ENCODE peak calls at places on chromosomes 5 and 9, in six cellular contexts. U, I, V, D, B and P are unnamed samples.

GRCh38 chr5:176899296-176899891 is at the start of gene HK3:
- DNase-seq in B (no peak), I (no peak), U (no peak), V (no peak), D (no peak), P (no peak)

GRCh38 chr9:100377015-100377414 is 24.3 kb upstream of the TEX10 start:
- DNase-seq in B (no peak), V (no peak), D (peak; percentile 15), U (no peak), I (no peak), P (no peak)

GRCh38 chr5:9835121-9835770 is 205.1 kb upstream of the TAS2R1 start:
- DNase-seq in V (no peak), I (peak; percentile 20), B (no peak), D (no peak), U (no peak), P (no peak)

GRCh38 chr9:125536184-125537152 is 170.5 kb downstream of the MAPKAP1 start:
- DNase-seq in B (peak; percentile 80), I (no peak), V (no peak), U (no peak), D (no peak), P (no peak)

GRCh38 chr5:179878222-179879002 is 19.8 kb upstream of the MRNIP start:
- DNase-seq in U (no peak), B (no peak), D (no peak), V (no peak), I (no peak), P (no peak)

GRCh38 chr5:166561759-166562158 is 1729.7 kb upstream of the WWC1 start:
- DNase-seq in D (no peak), U (no peak), B (no peak), V (no peak), I (no peak), P (no peak)

GRCh38 chr5:137126829-137127228 is 372.3 kb downstream of the SPOCK1 start:
- DNase-seq in B (no peak), U (no peak), I (no peak), V (no peak), D (no peak), P (no peak)

GRCh38 chr9:116174347-116174746 is 20.8 kb downstream of the PAPPA start:
- DNase-seq in B (peak; percentile 71), I (no peak), D (peak; percentile 70), U (no peak), V (no peak), P (no peak)

GRCh38 chr5:176727528-176727900 is 80.2 kb downstream of the TSPAN17 start:
- DNase-seq in I (no peak), B (no peak), D (no peak), U (no peak), V (no peak), P (no peak)

GRCh38 chr5:75952291-75952690 is 130.9 kb upstream of the SV2C start:
- DNase-seq in U (no peak), D (no peak), I (no peak), B (no peak), V (no peak), P (no peak)

GRCh38 chr9:37486616-37487544 is 1.1 kb downstream of the POLR1E start:
- DNase-seq in U (peak; percentile 22), V (no peak), I (no peak), D (peak; percentile 98), B (peak; percentile 62), P (peak; percentile 43)

GRCh38 chr5:178555771-178556211 is 34.4 kb downstream of the COL23A1 start:
- DNase-seq in V (no peak), U (no peak), D (no peak), B (no peak), I (no peak), P (no peak)

GRCh38 chr9:91486699-91487497 is 63.3 kb upstream of the NFIL3 start:
- DNase-seq in B (no peak), V (no peak), I (no peak), U (no peak), D (peak; percentile 68), P (no peak)

GRCh38 chr9:91481971-91482370 is 58.3 kb upstream of the NFIL3 start:
- DNase-seq in B (no peak), V (no peak), U (no peak), D (no peak), I (no peak), P (no peak)

GRCh38 chr9:91483189-91483691 is 59.6 kb upstream of the NFIL3 start:
- DNase-seq in V (no peak), I (no peak), B (no peak), D (peak; percentile 47), U (no peak), P (no peak)

GRCh38 chr9:91485006-91485405 is 61.4 kb upstream of the NFIL3 start:
- DNase-seq in V (no peak), U (no peak), I (no peak), D (no peak), B (no peak), P (no peak)

DNA sequence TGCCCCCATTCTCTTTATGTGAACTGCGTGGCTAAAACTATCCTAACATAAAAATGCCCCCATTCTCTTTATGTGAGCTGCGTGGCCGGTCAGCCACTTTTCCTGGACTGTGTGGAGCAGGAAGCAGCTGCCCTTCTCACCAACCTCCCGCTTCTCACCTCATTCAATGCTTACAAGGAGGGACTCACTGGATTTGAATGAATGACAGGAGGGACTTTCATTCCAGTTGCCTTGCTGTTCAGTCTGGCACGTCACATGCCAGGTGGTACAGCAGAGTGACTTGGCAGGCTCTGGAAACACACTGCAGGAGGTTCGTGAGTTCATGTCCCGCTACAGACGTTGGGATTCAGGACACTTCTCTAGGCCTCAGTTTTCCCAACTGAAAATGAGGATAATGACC is 60.2 kb upstream of the NFIL3 start:
- DNase-seq in B (no peak), U (no peak), V (no peak), D (no peak), I (no peak), P (no peak)
- H3K27ac ChIP-seq in B (no peak overlapping the region), U (no peak overlapping the region), V (no peak overlapping the region), D (no peak overlapping the region), I (no peak overlapping the region), P (peak overlapping the region; percentile 91)

GRCh38 chr5:149265559-149265958 is 6.1 kb upstream of the AFAP1L1 start:
- DNase-seq in V (no peak), B (peak; percentile 75), I (peak; percentile 22), U (peak; percentile 21), D (peak; percentile 72), P (no peak)
- TF ChIP-seq CTCF in V (no peak), B (peak; percentile 89), I (peak; percentile 66), U (peak; percentile 37), D (peak; percentile 69), P (peak; percentile 71)

GRCh38 chr5:14414007-14414406 is 167.6 kb upstream of the OTULINL start:
- DNase-seq in B (no peak), U (no peak), V (no peak), I (no peak), D (no peak), P (no peak)
- H3K4me1 ChIP-seq in B (no peaks in the 10 kb centered on the region), U (no peaks in the 10 kb centered on the region), V (no peaks in the 10 kb centered on the region), I (no peaks in the 10 kb centered on the region), D (peaks cover 38% of the 10 kb centered on the region), P (peaks cover 40% of the 10 kb centered on the region)

DNA sequence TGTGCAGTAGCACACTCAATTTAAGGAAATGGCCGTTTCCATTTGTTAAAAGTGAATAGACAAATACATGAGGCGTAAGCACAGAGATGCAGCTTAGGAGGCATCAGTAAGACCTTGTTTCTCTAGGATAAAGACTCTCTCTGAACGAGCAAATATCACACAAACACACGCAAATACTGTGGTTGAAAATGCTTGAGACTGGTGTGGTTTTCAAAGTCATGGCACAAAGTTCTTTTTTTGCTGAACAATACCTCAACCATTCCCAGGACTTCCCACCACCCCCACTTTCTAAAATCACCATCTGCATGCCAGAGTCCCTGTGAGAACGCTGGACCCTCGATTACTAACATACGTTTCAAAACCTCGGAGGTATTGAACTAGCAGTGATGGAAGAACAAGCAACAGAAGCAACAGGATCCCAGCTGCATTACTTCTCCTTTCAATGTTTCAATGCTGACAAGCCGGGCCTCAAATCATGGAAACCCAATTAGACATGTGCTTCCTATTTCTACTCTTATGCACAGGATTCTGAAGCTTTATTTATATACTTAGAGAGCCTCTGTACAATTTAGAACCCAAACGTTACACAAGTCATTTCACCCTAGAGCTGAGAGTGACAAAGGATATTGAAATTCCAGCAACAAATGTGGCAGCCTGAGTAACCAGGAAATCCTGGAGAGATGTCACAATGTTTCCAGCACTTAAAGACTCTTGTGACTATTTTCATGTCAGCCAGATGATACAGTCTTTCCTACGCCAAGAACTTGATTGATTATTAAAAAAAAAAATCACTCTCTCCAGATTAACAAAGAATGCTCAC is 63.9 kb downstream of the CDC14B start:
- DNase-seq in D (peak; percentile 44), B (no peak), V (no peak), U (no peak), I (peak; percentile 15), P (no peak)
- H3K27ac ChIP-seq in D (peak overlapping the region; percentile 47), B (no peak overlapping the region), V (no peak overlapping the region), U (no peak overlapping the region), I (peak overlapping the region; percentile 54), P (peak overlapping the region; percentile 76)

GRCh38 chr5:66180282-66180955 is 36.3 kb downstream of the SREK1 start:
- DNase-seq in D (no peak), B (no peak), V (no peak), I (no peak), U (no peak), P (no peak)

GRCh38 chr5:66178799-66179198 is 34.7 kb downstream of the SREK1 start:
- DNase-seq in B (no peak), V (no peak), I (no peak), U (no peak), D (no peak), P (no peak)

GRCh38 chr5:66174338-66174737 is 30.2 kb downstream of the SREK1 start:
- DNase-seq in I (peak; percentile 23), D (peak; percentile 47), V (no peak), B (peak; percentile 21), U (no peak), P (no peak)

GRCh38 chr5:66179297-66180051 is 35.4 kb downstream of the SREK1 start:
- DNase-seq in V (no peak), D (no peak), B (no peak), I (no peak), U (no peak), P (no peak)
- TF ChIP-seq CTCF in V (no peak), D (no peak), B (no peak), I (no peak), U (no peak), P (no peak)

GRCh38 chr5:17256839-17257238 is 39.4 kb downstream of the BASP1 start:
- DNase-seq in U (no peak), I (no peak), V (no peak), B (no peak), D (no peak), P (no peak)
- H3K4me1 ChIP-seq in U (no peaks in the 10 kb centered on the region), I (peaks cover 31% of the 10 kb centered on the region), V (peaks cover 11% of the 10 kb centered on the region), B (peaks cover 81% of the 10 kb centered on the region), D (peaks cover 30% of the 10 kb centered on the region), P (no peaks in the 10 kb centered on the region)